ENCODE peak calls at places on chromosomes 5 and 9, in five cellular contexts. One of them, this sample, is unnamed.

GRCh38 chr9:20319641-20320337 is 302.5 kb downstream of the MLLT3 start:
- DNase-seq in fibroblast of the aortic adventitia: peak
- DNase-seq in stimulated activated CD8-positive, alpha-beta memory T cell treated with anti-CD3 and anti-CD28 coated beads, Interleukin-15, amount 100 ng/mL, for 1 hour: no peak
- DNase-seq in HS-27A: no peak
- DNase-seq in heart right ventricle: no peak
- DNase-seq in this sample: no peak

GRCh38 chr5:55102345-55102744 is at the start of gene GZMA:
- DNase-seq in fibroblast of the aortic adventitia: no peak
- DNase-seq in HS-27A: no peak
- DNase-seq in stimulated activated CD8-positive, alpha-beta memory T cell treated with anti-CD3 and anti-CD28 coated beads, Interleukin-15, amount 100 ng/mL, for 1 hour: no peak
- DNase-seq in heart right ventricle: no peak
- DNase-seq in this sample: no peak

GRCh38 chr5:131281133-131281867 is 17.4 kb downstream of the CDC42SE2 start:
- DNase-seq in stimulated activated CD8-positive, alpha-beta memory T cell treated with anti-CD3 and anti-CD28 coated beads, Interleukin-15, amount 100 ng/mL, for 1 hour: no peak
- DNase-seq in heart right ventricle: no peak
- DNase-seq in fibroblast of the aortic adventitia: no peak
- DNase-seq in HS-27A: no peak
- DNase-seq in this sample: no peak

GRCh38 chr9:22244141-22245011 is 202.2 kb upstream of the DMRTA1 start:
- DNase-seq in fibroblast of the aortic adventitia: peak
- DNase-seq in stimulated activated CD8-positive, alpha-beta memory T cell treated with anti-CD3 and anti-CD28 coated beads, Interleukin-15, amount 100 ng/mL, for 1 hour: no peak
- DNase-seq in heart right ventricle: no peak
- DNase-seq in HS-27A: no peak
- DNase-seq in this sample: no peak

GRCh38 chr5:149212203-149212951 is 59.3 kb upstream of the AFAP1L1 start:
- DNase-seq in stimulated activated CD8-positive, alpha-beta memory T cell treated with anti-CD3 and anti-CD28 coated beads, Interleukin-15, amount 100 ng/mL, for 1 hour: no peak
- DNase-seq in heart right ventricle: no peak
- DNase-seq in HS-27A: peak
- DNase-seq in fibroblast of the aortic adventitia: peak
- DNase-seq in this sample: no peak

GRCh38 chr9:17807670-17808282 is 228.9 kb downstream of the SH3GL2 start:
- DNase-seq in heart right ventricle: no peak
- DNase-seq in stimulated activated CD8-positive, alpha-beta memory T cell treated with anti-CD3 and anti-CD28 coated beads, Interleukin-15, amount 100 ng/mL, for 1 hour: no peak
- DNase-seq in fibroblast of the aortic adventitia: no peak
- DNase-seq in HS-27A: no peak
- DNase-seq in this sample: no peak

GRCh38 chr5:58348996-58349728 is 110.7 kb downstream of the PLK2 start:
- DNase-seq in heart right ventricle: no peak
- DNase-seq in HS-27A: no peak
- DNase-seq in stimulated activated CD8-positive, alpha-beta memory T cell treated with anti-CD3 and anti-CD28 coated beads, Interleukin-15, amount 100 ng/mL, for 1 hour: no peak
- DNase-seq in fibroblast of the aortic adventitia: no peak
- DNase-seq in this sample: no peak

GRCh38 chr9:92685022-92685421 is 15.1 kb upstream of the IPPK start:
- DNase-seq in fibroblast of the aortic adventitia: no peak
- DNase-seq in stimulated activated CD8-positive, alpha-beta memory T cell treated with anti-CD3 and anti-CD28 coated beads, Interleukin-15, amount 100 ng/mL, for 1 hour: no peak
- DNase-seq in HS-27A: no peak
- DNase-seq in heart right ventricle: no peak
- DNase-seq in this sample: peak

GRCh38 chr5:8135742-8136141 is 266.8 kb downstream of the MTRR start:
- DNase-seq in stimulated activated CD8-positive, alpha-beta memory T cell treated with anti-CD3 and anti-CD28 coated beads, Interleukin-15, amount 100 ng/mL, for 1 hour: no peak
- DNase-seq in HS-27A: no peak
- DNase-seq in fibroblast of the aortic adventitia: no peak
- DNase-seq in heart right ventricle: no peak
- DNase-seq in this sample: no peak

GRCh38 chr9:75148551-75148950 is 60.2 kb downstream of the OSTF1 start:
- DNase-seq in fibroblast of the aortic adventitia: peak
- DNase-seq in heart right ventricle: no peak
- DNase-seq in HS-27A: peak
- DNase-seq in stimulated activated CD8-positive, alpha-beta memory T cell treated with anti-CD3 and anti-CD28 coated beads, Interleukin-15, amount 100 ng/mL, for 1 hour: no peak
- DNase-seq in this sample: no peak

GRCh38 chr5:102090770-102091169 is 205.3 kb downstream of the SLCO4C1 start:
- DNase-seq in stimulated activated CD8-positive, alpha-beta memory T cell treated with anti-CD3 and anti-CD28 coated beads, Interleukin-15, amount 100 ng/mL, for 1 hour: no peak
- DNase-seq in heart right ventricle: no peak
- DNase-seq in HS-27A: no peak
- DNase-seq in fibroblast of the aortic adventitia: peak
- DNase-seq in this sample: no peak

GRCh38 chr5:133794771-133795391 is 173.5 kb downstream of the C5orf15 start:
- DNase-seq in fibroblast of the aortic adventitia: no peak
- DNase-seq in HS-27A: no peak
- DNase-seq in heart right ventricle: no peak
- DNase-seq in stimulated activated CD8-positive, alpha-beta memory T cell treated with anti-CD3 and anti-CD28 coated beads, Interleukin-15, amount 100 ng/mL, for 1 hour: no peak
- DNase-seq in this sample: peak

GRCh38 chr9:108991479-108991878 is 21.8 kb downstream of the CTNNAL1 start:
- DNase-seq in stimulated activated CD8-positive, alpha-beta memory T cell treated with anti-CD3 and anti-CD28 coated beads, Interleukin-15, amount 100 ng/mL, for 1 hour: no peak
- DNase-seq in heart right ventricle: no peak
- DNase-seq in HS-27A: no peak
- DNase-seq in fibroblast of the aortic adventitia: peak
- DNase-seq in this sample: no peak

GRCh38 chr9:114321759-114322158 is 1.1 kb upstream of the ORM1 start:
- DNase-seq in fibroblast of the aortic adventitia: peak
- DNase-seq in HS-27A: peak
- DNase-seq in stimulated activated CD8-positive, alpha-beta memory T cell treated with anti-CD3 and anti-CD28 coated beads, Interleukin-15, amount 100 ng/mL, for 1 hour: no peak
- DNase-seq in heart right ventricle: no peak
- DNase-seq in this sample: no peak

GRCh38 chr9:99134893-99135341 is 30.0 kb downstream of the TGFBR1 start:
- DNase-seq in HS-27A: no peak
- DNase-seq in heart right ventricle: no peak
- DNase-seq in stimulated activated CD8-positive, alpha-beta memory T cell treated with anti-CD3 and anti-CD28 coated beads, Interleukin-15, amount 100 ng/mL, for 1 hour: no peak
- DNase-seq in fibroblast of the aortic adventitia: peak
- DNase-seq in this sample: no peak

GRCh38 chr9:16442622-16443021 is 427.8 kb downstream of the BNC2 start:
- DNase-seq in HS-27A: no peak
- DNase-seq in stimulated activated CD8-positive, alpha-beta memory T cell treated with anti-CD3 and anti-CD28 coated beads, Interleukin-15, amount 100 ng/mL, for 1 hour: no peak
- DNase-seq in fibroblast of the aortic adventitia: peak
- DNase-seq in heart right ventricle: no peak
- DNase-seq in this sample: no peak

GRCh38 chr9:127575875-127576778 is 36.0 kb upstream of the STXBP1 start:
- DNase-seq in stimulated activated CD8-positive, alpha-beta memory T cell treated with anti-CD3 and anti-CD28 coated beads, Interleukin-15, amount 100 ng/mL, for 1 hour: no peak
- DNase-seq in HS-27A: no peak
- DNase-seq in heart right ventricle: no peak
- DNase-seq in fibroblast of the aortic adventitia: no peak
- DNase-seq in this sample: no peak

GRCh38 chr5:123209163-123210013 is 120.3 kb downstream of the PRDM6 start:
- DNase-seq in HS-27A: no peak
- DNase-seq in heart right ventricle: no peak
- DNase-seq in fibroblast of the aortic adventitia: peak
- DNase-seq in stimulated activated CD8-positive, alpha-beta memory T cell treated with anti-CD3 and anti-CD28 coated beads, Interleukin-15, amount 100 ng/mL, for 1 hour: no peak
- DNase-seq in this sample: no peak

GRCh38 chr9:134842321-134842720 is 38.3 kb upstream of the FCN2 start:
- DNase-seq in fibroblast of the aortic adventitia: no peak
- DNase-seq in heart right ventricle: no peak
- DNase-seq in stimulated activated CD8-positive, alpha-beta memory T cell treated with anti-CD3 and anti-CD28 coated beads, Interleukin-15, amount 100 ng/mL, for 1 hour: no peak
- DNase-seq in HS-27A: no peak
- DNase-seq in this sample: no peak

GRCh38 chr5:82820958-82821880 is 256.0 kb downstream of the TMEM167A start:
- DNase-seq in heart right ventricle: no peak
- DNase-seq in HS-27A: no peak
- DNase-seq in stimulated activated CD8-positive, alpha-beta memory T cell treated with anti-CD3 and anti-CD28 coated beads, Interleukin-15, amount 100 ng/mL, for 1 hour: no peak
- DNase-seq in fibroblast of the aortic adventitia: no peak
- DNase-seq in this sample: no peak

GRCh38 chr9:6944093-6944551 is 186.3 kb downstream of the KDM4C start:
- DNase-seq in HS-27A: no peak
- DNase-seq in stimulated activated CD8-positive, alpha-beta memory T cell treated with anti-CD3 and anti-CD28 coated beads, Interleukin-15, amount 100 ng/mL, for 1 hour: no peak
- DNase-seq in heart right ventricle: no peak
- DNase-seq in fibroblast of the aortic adventitia: peak
- DNase-seq in this sample: no peak

GRCh38 chr5:115170128-115170923 is 618 bp upstream of the TRIM36 start:
- DNase-seq in fibroblast of the aortic adventitia: no peak
- DNase-seq in HS-27A: peak
- DNase-seq in heart right ventricle: no peak
- DNase-seq in stimulated activated CD8-positive, alpha-beta memory T cell treated with anti-CD3 and anti-CD28 coated beads, Interleukin-15, amount 100 ng/mL, for 1 hour: no peak
- DNase-seq in this sample: no peak

GRCh38 chr9:113622038-113622437 is 158.5 kb downstream of the RGS3 start:
- DNase-seq in HS-27A: no peak
- DNase-seq in heart right ventricle: no peak
- DNase-seq in stimulated activated CD8-positive, alpha-beta memory T cell treated with anti-CD3 and anti-CD28 coated beads, Interleukin-15, amount 100 ng/mL, for 1 hour: no peak
- DNase-seq in fibroblast of the aortic adventitia: peak
- DNase-seq in this sample: no peak

GRCh38 chr5:10812218-10812617 is 51.2 kb upstream of the DAP start:
- DNase-seq in fibroblast of the aortic adventitia: no peak
- DNase-seq in stimulated activated CD8-positive, alpha-beta memory T cell treated with anti-CD3 and anti-CD28 coated beads, Interleukin-15, amount 100 ng/mL, for 1 hour: no peak
- DNase-seq in heart right ventricle: no peak
- DNase-seq in HS-27A: no peak
- DNase-seq in this sample: no peak

GRCh38 chr5:134590992-134591659 is 41.5 kb downstream of the SAR1B start:
- DNase-seq in HS-27A: no peak
- DNase-seq in fibroblast of the aortic adventitia: no peak
- DNase-seq in heart right ventricle: no peak
- DNase-seq in stimulated activated CD8-positive, alpha-beta memory T cell treated with anti-CD3 and anti-CD28 coated beads, Interleukin-15, amount 100 ng/mL, for 1 hour: no peak
- DNase-seq in this sample: peak

GRCh38 chr9:92467041-92467440 is 15.3 kb downstream of the ASPN start:
- DNase-seq in heart right ventricle: no peak
- DNase-seq in stimulated activated CD8-positive, alpha-beta memory T cell treated with anti-CD3 and anti-CD28 coated beads, Interleukin-15, amount 100 ng/mL, for 1 hour: no peak
- DNase-seq in fibroblast of the aortic adventitia: peak
- DNase-seq in HS-27A: no peak
- DNase-seq in this sample: no peak

GRCh38 chr9:122202099-122202498 is 26.7 kb downstream of the LHX6 start:
- DNase-seq in fibroblast of the aortic adventitia: no peak
- DNase-seq in HS-27A: no peak
- DNase-seq in heart right ventricle: no peak
- DNase-seq in stimulated activated CD8-positive, alpha-beta memory T cell treated with anti-CD3 and anti-CD28 coated beads, Interleukin-15, amount 100 ng/mL, for 1 hour: no peak
- DNase-seq in this sample: no peak

GRCh38 chr5:157290981-157291711 is 25.2 kb downstream of the CYFIP2 start:
- DNase-seq in stimulated activated CD8-positive, alpha-beta memory T cell treated with anti-CD3 and anti-CD28 coated beads, Interleukin-15, amount 100 ng/mL, for 1 hour: no peak
- DNase-seq in heart right ventricle: no peak
- DNase-seq in HS-27A: peak
- DNase-seq in fibroblast of the aortic adventitia: no peak
- DNase-seq in this sample: no peak

GRCh38 chr5:151628112-151628823 is 37.1 kb upstream of the FAT2 start:
- DNase-seq in HS-27A: no peak
- DNase-seq in heart right ventricle: no peak
- DNase-seq in stimulated activated CD8-positive, alpha-beta memory T cell treated with anti-CD3 and anti-CD28 coated beads, Interleukin-15, amount 100 ng/mL, for 1 hour: no peak
- DNase-seq in fibroblast of the aortic adventitia: peak
- DNase-seq in this sample: no peak

GRCh38 chr9:87039809-87040392 is 92.6 kb upstream of the GAS1 start:
- DNase-seq in HS-27A: peak
- DNase-seq in stimulated activated CD8-positive, alpha-beta memory T cell treated with anti-CD3 and anti-CD28 coated beads, Interleukin-15, amount 100 ng/mL, for 1 hour: no peak
- DNase-seq in heart right ventricle: no peak
- DNase-seq in fibroblast of the aortic adventitia: peak
- DNase-seq in this sample: no peak

GRCh38 chr5:123700624-123701023 is 188.6 kb downstream of the CSNK1G3 start:
- DNase-seq in HS-27A: peak
- DNase-seq in fibroblast of the aortic adventitia: peak
- DNase-seq in heart right ventricle: peak
- DNase-seq in stimulated activated CD8-positive, alpha-beta memory T cell treated with anti-CD3 and anti-CD28 coated beads, Interleukin-15, amount 100 ng/mL, for 1 hour: no peak
- DNase-seq in this sample: no peak